ENCODE peak calls at places on chromosomes 5 and 9, in four cellular contexts. U is NCI-H1436, T is cerebellum, X is ELR. J is an unnamed sample.
A peak's percentile ranks its signal among the peaks of the same experiment; 100 is the strongest.

GRCh38 chr9:127415158-127415557 is 9.0 kb upstream of the ZNF79 start:
- DNase-seq in T (no peak), X (no peak), U (no peak), J (no peak)

GRCh38 chr5:54904425-54904824 is 81.0 kb downstream of the ESM1 start:
- DNase-seq in U (no peak), T (no peak), X (peak; percentile 77), J (no peak)

GRCh38 chr5:72693001-72693442 is 123.4 kb upstream of the TNPO1 start:
- DNase-seq in X (no peak), U (peak; percentile 43), T (no peak), J (no peak)

GRCh38 chr9:134658378-134658955 is 16.9 kb downstream of the COL5A1 start:
- DNase-seq in U (no peak), T (no peak), X (no peak), J (no peak)

GRCh38 chr5:64144429-64145215 is 21.0 kb upstream of the RNF180 start:
- DNase-seq in T (no peak), U (no peak), X (peak; percentile 43), J (no peak)

GRCh38 chr5:129094924-129095797 is 612 bp downstream of the ISOC1 start:
- DNase-seq in X (peak; percentile 56), U (peak; percentile 34), T (no peak), J (peak; percentile 35)

GRCh38 chr5:1152156-1152555 is 40.3 kb upstream of the SLC12A7 start:
- DNase-seq in X (no peak), T (no peak), U (no peak), J (no peak)

GRCh38 chr9:2158111-2158610 is 143.0 kb downstream of the SMARCA2 start:
- DNase-seq in U (no peak), T (peak; percentile 19), X (peak; percentile 67), J (no peak)

GRCh38 chr5:172740483-172741205 is 30.4 kb downstream of the DUSP1 start:
- DNase-seq in X (peak; percentile 89), U (no peak), T (no peak), J (no peak)

J was measured in esophagus squamous epithelium.